ENCODE peak calls at places on chromosomes 13 and 19, in ten cellular contexts. O is Daoy; P is CD4-positive, alpha-beta memory T cell; A is HAP-1; S is left lung; U is fibroblast of pulmonary artery; J is myocyte; G is M059J; L is cardiac fibroblast; I is Karpas-422. C is an unnamed sample.

GRCh38 chr19:30668521-30669155 is 296.5 kb downstream of the ZNF536 start:
- DNase-seq in O (no peak), P (no peak), A (peak; percentile 46), S (no peak), U (no peak), J (no peak), G (no peak), L (no peak), I (no peak), C (no peak)

GRCh38 chr19:38932425-38933179 is 1.9 kb downstream of the MRPS12 start:
- DNase-seq in O (no peak), P (peak; percentile 43), A (peak; percentile 45), S (no peak), U (peak; percentile 68), J (peak; percentile 56), G (no peak), L (peak; percentile 64), I (peak; percentile 73), C (peak; percentile 43)

GRCh38 chr19:35114656-35115537 is 726 bp upstream of the FXYD3 start:
- DNase-seq in O (peak; percentile 63), P (peak; percentile 58), A (peak; percentile 88), S (peak; percentile 56), U (peak; percentile 57), J (peak; percentile 73), G (peak; percentile 20), L (peak; percentile 67), I (peak; percentile 85), C (peak; percentile 60)

GRCh38 chr13:47110833-47111240 is 214.0 kb upstream of the HTR2A start:
- DNase-seq in O (no peak), P (no peak), A (no peak), S (no peak), U (no peak), J (no peak), G (no peak), L (no peak), I (no peak), C (no peak)

GRCh38 chr19:38264486-38265212 is at the start of gene SPINT2:
- DNase-seq in O (no peak), P (no peak), A (peak; percentile 72), S (peak; percentile 50), U (no peak), J (no peak), G (no peak), L (no peak), I (no peak), C (no peak)

GRCh38 chr13:40672310-40673060 is 6.0 kb upstream of the FOXO1 start:
- DNase-seq in O (peak; percentile 80), P (no peak), A (peak; percentile 45), S (no peak), U (peak; percentile 62), J (peak; percentile 79), G (peak; percentile 77), L (peak; percentile 49), I (peak; percentile 85), C (peak; percentile 90)

GRCh38 chr13:85377783-85378182 is 421.4 kb downstream of the SLITRK6 start:
- DNase-seq in O (no peak), P (no peak), A (no peak), S (no peak), U (no peak), J (no peak), G (no peak), L (no peak), I (no peak), C (no peak)

GRCh38 chr13:26616126-26616525 is 58.6 kb downstream of the WASF3 start:
- DNase-seq in O (peak; percentile 26), P (no peak), A (no peak), S (no peak), U (peak; percentile 13), J (peak; percentile 85), G (peak; percentile 72), L (peak; percentile 45), I (no peak), C (no peak)

GRCh38 chr13:48236528-48237353 is 3.7 kb downstream of the ITM2B start:
- DNase-seq in O (no peak), P (no peak), A (no peak), S (no peak), U (peak; percentile 81), J (no peak), G (no peak), L (peak; percentile 74), I (no peak), C (peak; percentile 32)

GRCh38 chr19:18415177-18415867 is 3.9 kb upstream of the SSBP4 start:
- DNase-seq in O (peak; percentile 80), P (no peak), A (no peak), S (peak; percentile 83), U (peak; percentile 97), J (no peak), G (no peak), L (peak; percentile 96), I (no peak), C (peak; percentile 76)

GRCh38 chr13:52104624-52105023 is 24.2 kb downstream of the NEK5 start:
- DNase-seq in O (no peak), P (no peak), A (no peak), S (no peak), U (peak; percentile 60), J (no peak), G (no peak), L (peak; percentile 21), I (no peak), C (no peak)

GRCh38 chr19:34838753-34839431 is 65.9 kb upstream of the ZNF599 start:
- DNase-seq in O (peak; percentile 15), P (peak; percentile 15), A (no peak), S (no peak), U (peak; percentile 26), J (no peak), G (no peak), L (peak; percentile 17), I (no peak), C (peak; percentile 21)

GRCh38 chr13:94298346-94298745 is 181.1 kb downstream of the DCT start:
- DNase-seq in O (no peak), P (no peak), A (no peak), S (no peak), U (no peak), J (peak; percentile 64), G (no peak), L (no peak), I (no peak), C (no peak)

GRCh38 chr13:112985803-112986408 is 16.9 kb downstream of the MCF2L start:
- DNase-seq in O (no peak), P (no peak), A (no peak), S (no peak), U (no peak), J (no peak), G (no peak), L (no peak), I (no peak), C (no peak)

GRCh38 chr13:45875951-45876350 is 24.4 kb upstream of the SIAH3 start:
- DNase-seq in O (no peak), P (no peak), A (no peak), S (no peak), U (no peak), J (no peak), G (no peak), L (no peak), I (no peak), C (no peak)

GRCh38 chr19:898663-899062 is 5.4 kb downstream of the RNU6-9 start:
- DNase-seq in O (no peak), P (no peak), A (peak; percentile 57), S (no peak), U (no peak), J (no peak), G (peak; percentile 28), L (no peak), I (peak; percentile 92), C (no peak)

GRCh38 chr13:109785141-109785891 is 1.1 kb downstream of the IRS2 start:
- DNase-seq in O (peak; percentile 74), P (peak; percentile 70), A (no peak), S (no peak), U (peak; percentile 68), J (peak; percentile 59), G (peak; percentile 48), L (peak; percentile 68), I (no peak), C (peak; percentile 44)

GRCh38 chr13:33525759-33526158 is 240.2 kb upstream of the STARD13 start:
- DNase-seq in O (no peak), P (no peak), A (no peak), S (no peak), U (no peak), J (no peak), G (no peak), L (peak; percentile 13), I (no peak), C (peak; percentile 41)

GRCh38 chr19:47122359-47123335 is 8.0 kb upstream of the SAE1 start:
- DNase-seq in O (peak; percentile 76), P (no peak), A (peak; percentile 39), S (no peak), U (peak; percentile 74), J (peak; percentile 54), G (peak; percentile 85), L (peak; percentile 66), I (no peak), C (no peak)

GRCh38 chr13:93420887-93421286 is 194.3 kb downstream of the GPC6 start:
- DNase-seq in O (no peak), P (no peak), A (no peak), S (no peak), U (no peak), J (no peak), G (no peak), L (no peak), I (no peak), C (no peak)

GRCh38 chr19:4988770-4989251 is 19.9 kb downstream of the KDM4B start:
- DNase-seq in O (peak; percentile 91), P (no peak), A (no peak), S (no peak), U (peak; percentile 85), J (peak; percentile 68), G (peak; percentile 86), L (peak; percentile 70), I (no peak), C (no peak)

GRCh38 chr13:42394361-42395065 is 122.6 kb downstream of the AKAP11 start:
- DNase-seq in O (no peak), P (no peak), A (no peak), S (no peak), U (no peak), J (no peak), G (no peak), L (no peak), I (no peak), C (no peak)

GRCh38 chr19:44776402-44777096 is 1.1 kb upstream of the CBLC start:
- DNase-seq in O (no peak), P (no peak), A (no peak), S (peak; percentile 55), U (no peak), J (no peak), G (no peak), L (no peak), I (no peak), C (no peak)

GRCh38 chr13:20702945-20703784 is at the start of gene IL17D:
- DNase-seq in O (peak; percentile 27), P (peak; percentile 31), A (peak; percentile 58), S (no peak), U (no peak), J (peak; percentile 48), G (peak; percentile 16), L (no peak), I (peak; percentile 73), C (peak; percentile 42)

GRCh38 chr19:18385675-18386542 is at the start of gene GDF15:
- DNase-seq in O (peak; percentile 46), P (no peak), A (peak; percentile 69), S (peak; percentile 91), U (peak; percentile 94), J (peak; percentile 91), G (no peak), L (peak; percentile 92), I (peak; percentile 65), C (peak; percentile 97)

C was measured in endothelial cell of umbilical vein.